ENCODE peak calls at places on chromosome 3, in four cellular contexts. One of them, this sample, is unnamed.

GRCh38 chr3:51686512-51687215 is 15.6 kb downstream of the TEX264 start:
- DNase-seq in GM12878: peak
- DNase-seq in HepG2: no peak
- DNase-seq in H1: no peak
- DNase-seq in this sample: no peak

GRCh38 chr3:188339410-188340295 is 185.7 kb downstream of the LPP start:
- DNase-seq in GM12878: no peak
- DNase-seq in HepG2: no peak
- DNase-seq in H1: no peak
- DNase-seq in this sample: no peak

GRCh38 chr3:52678265-52678927 is 7.3 kb downstream of the PBRM1 start:
- DNase-seq in GM12878: no peak
- DNase-seq in H1: no peak
- DNase-seq in HepG2: no peak
- DNase-seq in this sample: no peak

GRCh38 chr3:14274999-14275961 is 96.7 kb downstream of the LSM3 start:
- DNase-seq in HepG2: peak
- DNase-seq in GM12878: no peak
- DNase-seq in H1: no peak
- DNase-seq in this sample: peak

GRCh38 chr3:38157562-38157961 is 7.8 kb upstream of the OXSR1 start:
- DNase-seq in H1: no peak
- DNase-seq in HepG2: no peak
- DNase-seq in GM12878: no peak
- DNase-seq in this sample: no peak

GRCh38 chr3:90010341-90010740 is 902.9 kb downstream of the EPHA3 start:
- DNase-seq in HepG2: no peak
- DNase-seq in H1: no peak
- DNase-seq in GM12878: no peak
- DNase-seq in this sample: no peak

GRCh38 chr3:174287601-174288180 is 571.4 kb upstream of the NAALADL2 start:
- DNase-seq in H1: no peak
- DNase-seq in GM12878: no peak
- DNase-seq in HepG2: no peak
- DNase-seq in this sample: peak

GRCh38 chr3:19254189-19254588 is 105.9 kb downstream of the KCNH8 start:
- DNase-seq in H1: no peak
- DNase-seq in GM12878: no peak
- DNase-seq in HepG2: no peak
- DNase-seq in this sample: no peak

GRCh38 chr3:125194061-125194848 is 18.3 kb downstream of the SLC12A8 start:
- DNase-seq in GM12878: no peak
- DNase-seq in H1: no peak
- DNase-seq in HepG2: no peak
- DNase-seq in this sample: no peak

GRCh38 chr3:175940881-175941280 is 1081.7 kb downstream of the NAALADL2 start:
- DNase-seq in HepG2: peak
- DNase-seq in H1: peak
- DNase-seq in GM12878: no peak
- DNase-seq in this sample: peak
- TF ChIP-seq SP1 in HepG2: no peak
- TF ChIP-seq SP1 in H1: no peak
- TF ChIP-seq SP1 in GM12878: no peak
- TF ChIP-seq SP1 in this sample: no peak

GRCh38 chr3:138936763-138937689 is 9.9 kb downstream of the FOXL2 start:
- DNase-seq in GM12878: no peak
- DNase-seq in H1: no peak
- DNase-seq in HepG2: no peak
- DNase-seq in this sample: no peak
- TF ChIP-seq SUZ12 in GM12878: no peak
- TF ChIP-seq SUZ12 in H1: peak
- TF ChIP-seq SUZ12 in HepG2: no peak
- TF ChIP-seq SUZ12 in this sample: no peak

DNA sequence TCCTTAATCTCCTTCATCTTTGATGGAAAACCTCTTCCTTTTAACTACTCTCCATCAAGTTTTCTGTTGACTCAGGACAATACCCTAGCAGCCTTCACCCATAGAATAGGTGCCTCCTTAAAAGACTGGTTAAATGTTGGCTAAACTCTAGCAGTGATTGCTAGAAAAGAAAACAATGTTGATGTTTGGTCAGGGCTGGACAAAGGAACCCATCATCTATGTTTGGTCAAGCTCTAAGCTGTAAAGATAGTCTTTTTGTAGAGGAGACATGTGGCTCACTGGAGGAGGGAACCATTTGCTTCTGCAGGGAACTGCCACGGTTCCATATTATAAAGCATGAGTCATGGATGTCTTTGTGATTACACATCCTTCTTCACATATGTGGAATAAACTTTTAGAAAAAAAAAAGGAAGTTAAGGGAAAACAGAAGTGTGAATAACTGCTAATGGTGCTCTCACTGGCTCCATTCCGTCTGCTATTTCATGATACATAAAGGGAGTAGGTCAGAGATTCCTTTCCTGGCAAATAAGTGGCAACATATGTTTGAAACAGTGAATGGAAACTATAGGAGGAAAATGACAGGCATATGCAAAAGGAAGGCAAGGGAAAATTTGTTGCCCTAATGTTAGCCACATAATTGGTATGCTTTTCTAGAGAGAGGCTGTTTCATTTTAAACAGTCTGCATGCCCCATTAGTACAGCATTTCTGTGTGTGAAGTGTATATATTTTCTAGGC is 78.2 kb downstream of the CMSS1 start:
- DNase-seq in H1: no peak
- DNase-seq in GM12878: no peak
- DNase-seq in HepG2: peak
- DNase-seq in this sample: no peak
- TF ChIP-seq SP1 in H1: no peak
- TF ChIP-seq SP1 in GM12878: no peak
- TF ChIP-seq SP1 in HepG2: no peak
- TF ChIP-seq SP1 in this sample: no peak

GRCh38 chr3:79515072-79515471 is 252.7 kb downstream of the ROBO1 start:
- DNase-seq in H1: no peak
- DNase-seq in GM12878: no peak
- DNase-seq in HepG2: no peak
- DNase-seq in this sample: no peak
- TF ChIP-seq SUZ12 in H1: no peak
- TF ChIP-seq SUZ12 in GM12878: no peak
- TF ChIP-seq SUZ12 in HepG2: no peak
- TF ChIP-seq SUZ12 in this sample: no peak

GRCh38 chr3:4548356-4548755 is 55.2 kb downstream of the ITPR1 start:
- DNase-seq in H1: no peak
- DNase-seq in GM12878: no peak
- DNase-seq in HepG2: peak
- DNase-seq in this sample: no peak

GRCh38 chr3:4548769-4549168 is 55.6 kb downstream of the ITPR1 start:
- DNase-seq in HepG2: no peak
- DNase-seq in GM12878: no peak
- DNase-seq in H1: no peak
- DNase-seq in this sample: no peak

GRCh38 chr3:4543110-4543509 is 50.0 kb downstream of the ITPR1 start:
- DNase-seq in GM12878: no peak
- DNase-seq in H1: no peak
- DNase-seq in HepG2: no peak
- DNase-seq in this sample: no peak

GRCh38 chr3:4547799-4548198 is 54.7 kb downstream of the ITPR1 start:
- DNase-seq in HepG2: no peak
- DNase-seq in GM12878: no peak
- DNase-seq in H1: no peak
- DNase-seq in this sample: no peak

DNA sequence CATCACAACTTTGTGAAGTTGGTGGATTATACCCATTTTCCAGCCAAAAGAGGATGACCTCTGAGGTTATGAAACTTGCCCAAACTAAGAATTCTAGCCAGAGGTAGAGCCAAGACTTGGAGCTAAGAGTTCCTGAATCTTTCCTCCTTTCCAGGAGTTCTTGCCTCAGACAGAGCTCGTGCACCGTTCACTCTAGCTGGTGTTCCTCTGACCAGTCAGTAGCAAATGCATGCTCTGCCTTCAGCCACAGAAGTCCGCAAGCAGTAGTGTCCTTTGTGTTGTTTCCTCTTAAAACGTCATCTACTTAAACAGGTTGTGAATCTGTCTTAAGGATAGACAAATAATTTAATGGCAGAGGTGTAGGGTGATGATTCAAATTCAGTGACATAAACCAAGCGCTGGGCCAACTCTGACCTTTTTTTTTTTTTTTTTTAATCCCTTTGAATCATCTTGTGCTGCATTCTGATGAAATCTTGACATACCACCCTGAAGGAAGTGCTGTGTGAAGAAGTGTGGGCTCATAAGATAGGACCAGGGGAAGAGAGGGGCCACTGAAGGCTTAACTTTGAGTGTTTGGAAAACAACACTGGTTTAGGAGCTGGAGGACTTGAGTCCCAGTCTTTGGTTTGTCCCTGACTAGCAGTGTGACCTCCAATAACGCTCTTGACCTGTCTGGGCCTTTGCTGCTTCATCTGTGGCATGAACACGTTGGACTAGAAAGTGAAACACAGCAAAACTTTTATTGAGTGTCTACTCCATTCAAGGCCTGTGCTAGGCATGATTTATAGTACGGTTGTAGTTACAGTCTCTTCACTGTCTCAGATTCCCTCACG is 53.4 kb downstream of the ITPR1 start:
- DNase-seq in HepG2: no peak
- DNase-seq in GM12878: no peak
- DNase-seq in H1: no peak
- DNase-seq in this sample: no peak
- TF ChIP-seq SP1 in HepG2: no peak
- TF ChIP-seq SP1 in GM12878: no peak
- TF ChIP-seq SP1 in H1: no peak
- TF ChIP-seq SP1 in this sample: no peak

DNA sequence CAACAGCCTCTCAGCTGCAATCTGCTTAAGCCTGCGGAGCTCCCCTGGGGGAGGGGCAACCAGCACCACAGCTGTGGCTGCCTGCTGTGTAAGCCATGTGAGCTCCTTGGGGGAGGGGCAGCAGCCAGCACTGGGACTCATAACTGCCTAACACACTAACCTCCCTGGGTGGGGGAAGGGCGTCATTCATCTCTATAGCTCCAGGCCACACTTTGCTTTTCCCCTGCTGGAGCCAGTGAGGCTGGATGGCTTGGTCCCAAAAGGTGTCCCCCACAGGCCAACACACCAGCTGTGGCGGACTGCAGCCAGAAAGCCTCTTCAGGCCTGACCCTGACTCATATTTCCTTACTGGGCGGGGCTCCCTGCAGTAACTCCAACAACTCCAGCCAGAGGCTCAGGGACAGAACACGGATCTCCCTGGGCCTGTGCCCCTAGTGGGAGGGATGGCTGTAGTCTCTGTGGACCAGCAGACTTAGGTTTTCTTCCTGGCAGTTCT is 129.8 kb downstream of the PPM1L start:
- DNase-seq in HepG2: peak
- DNase-seq in H1: no peak
- DNase-seq in GM12878: peak
- DNase-seq in this sample: peak
- TF ChIP-seq SUZ12 in HepG2: no peak
- TF ChIP-seq SUZ12 in H1: no peak
- TF ChIP-seq SUZ12 in GM12878: no peak
- TF ChIP-seq SUZ12 in this sample: no peak

GRCh38 chr3:119181765-119182164 is 8.4 kb downstream of the UPK1B start:
- DNase-seq in H1: no peak
- DNase-seq in HepG2: no peak
- DNase-seq in GM12878: no peak
- DNase-seq in this sample: no peak
- TF ChIP-seq SP1 in H1: no peak
- TF ChIP-seq SP1 in HepG2: no peak
- TF ChIP-seq SP1 in GM12878: no peak
- TF ChIP-seq SP1 in this sample: no peak

GRCh38 chr3:149142647-149143046 is 13.2 kb downstream of the HPS3 start:
- DNase-seq in H1: no peak
- DNase-seq in HepG2: no peak
- DNase-seq in GM12878: no peak
- DNase-seq in this sample: no peak
- TF ChIP-seq SUZ12 in H1: no peak
- TF ChIP-seq SUZ12 in HepG2: no peak
- TF ChIP-seq SUZ12 in GM12878: no peak
- TF ChIP-seq SUZ12 in this sample: no peak